ENCODE peak calls at places on chromosomes 7 and 10, in four cellular contexts. K is brain microvascular endothelial cell, Z is fibroblast of the aortic adventitia, U is Peyer's patch. Y is an unnamed sample.

GRCh38 chr10:96840841-96841518 is 8.9 kb downstream of the LCOR start:
- DNase-seq in K (peak), Z (no peak), U (no peak), Y (peak)

GRCh38 chr10:122253605-122254004 is 17.5 kb upstream of the BTBD16 start:
- DNase-seq in K (no peak), Z (no peak), U (no peak), Y (no peak)

GRCh38 chr10:35006836-35007235 is 83.3 kb downstream of the CUL2 start:
- DNase-seq in K (no peak), Z (peak), U (no peak), Y (no peak)

GRCh38 chr7:4873071-4873944 is 10.2 kb downstream of the RADIL start:
- DNase-seq in K (no peak), Z (no peak), U (no peak), Y (peak)

GRCh38 chr10:8520382-8520781 is 465.9 kb downstream of the GATA3 start:
- DNase-seq in K (no peak), Z (no peak), U (no peak), Y (no peak)

GRCh38 chr10:44383749-44384600 is 922 bp downstream of the CXCL12 start:
- DNase-seq in K (peak), Z (peak), U (no peak), Y (peak)

GRCh38 chr7:80027616-80028173 is 106.9 kb upstream of the GNAI1 start:
- DNase-seq in K (no peak), Z (no peak), U (no peak), Y (no peak)

GRCh38 chr10:30059209-30060107 is at the start of gene JCAD:
- DNase-seq in K (no peak), Z (no peak), U (peak), Y (no peak)

GRCh38 chr7:114048386-114049235 is 129.8 kb upstream of the PPP1R3A start:
- DNase-seq in K (peak), Z (peak), U (no peak), Y (no peak)

GRCh38 chr10:94149702-94150101 is 156.0 kb downstream of the PLCE1 start:
- DNase-seq in K (no peak), Z (no peak), U (no peak), Y (no peak)

GRCh38 chr10:3783721-3784432 is 1.1 kb downstream of the KLF6 start:
- DNase-seq in K (peak), Z (peak), U (no peak), Y (no peak)

GRCh38 chr10:84179059-84179710 is 5.6 kb downstream of the GPR15LG start:
- DNase-seq in K (no peak), Z (peak), U (peak), Y (peak)

GRCh38 chr10:96863922-96864543 is 31.9 kb downstream of the LCOR start:
- DNase-seq in K (no peak), Z (peak), U (no peak), Y (no peak)

GRCh38 chr10:86047588-86047987 is 319.0 kb downstream of the GRID1 start:
- DNase-seq in K (no peak), Z (no peak), U (no peak), Y (no peak)

GRCh38 chr10:17816208-17816607 is 7.1 kb downstream of the MRC1 start:
- DNase-seq in K (no peak), Z (no peak), U (no peak), Y (no peak)

GRCh38 chr7:85004402-85004801 is 182.5 kb downstream of the SEMA3D start:
- DNase-seq in K (peak), Z (no peak), U (no peak), Y (no peak)

GRCh38 chr7:89914673-89915072 is 239.6 kb upstream of the STEAP1 start:
- DNase-seq in K (no peak), Z (no peak), U (no peak), Y (no peak)

GRCh38 chr10:60990663-60991062 is 46.7 kb upstream of the RHOBTB1 start:
- DNase-seq in K (peak), Z (no peak), U (no peak), Y (no peak)

GRCh38 chr10:21527634-21528451 is 2.4 kb upstream of the SKIDA1 start:
- DNase-seq in K (no peak), Z (peak), U (no peak), Y (no peak)

GRCh38 chr7:5495581-5496375 is 72.1 kb upstream of the TNRC18 start:
- DNase-seq in K (no peak), Z (no peak), U (no peak), Y (no peak)

GRCh38 chr10:1037098-1037497 is 11.4 kb upstream of the IDI2 start:
- DNase-seq in K (no peak), Z (no peak), U (no peak), Y (no peak)

GRCh38 chr10:107436568-107436967 is 272.1 kb upstream of the SORCS1 start:
- DNase-seq in K (no peak), Z (no peak), U (no peak), Y (no peak)

GRCh38 chr7:50603288-50603687 is 38.1 kb upstream of the DDC start:
- DNase-seq in K (peak), Z (no peak), U (no peak), Y (no peak)

GRCh38 chr10:71920540-71921318 is 43.5 kb upstream of the CHST3 start:
- DNase-seq in K (peak), Z (peak), U (no peak), Y (no peak)

GRCh38 chr10:132306951-132307751 is 599 bp downstream of the STK32C start:
- DNase-seq in K (no peak), Z (no peak), U (peak), Y (peak)

GRCh38 chr10:30151581-30152389 is 92.4 kb upstream of the JCAD start:
- DNase-seq in K (peak), Z (peak), U (no peak), Y (no peak)

GRCh38 chr7:25947669-25948516 is 204.1 kb upstream of the NFE2L3 start:
- DNase-seq in K (no peak), Z (no peak), U (no peak), Y (no peak)

GRCh38 chr7:69403169-69403568 is 195.1 kb upstream of the AUTS2 start:
- DNase-seq in K (no peak), Z (no peak), U (no peak), Y (no peak)
- TF ChIP-seq CTCF in K (no peak), Z (no peak), U (no peak), Y (no peak)

DNA sequence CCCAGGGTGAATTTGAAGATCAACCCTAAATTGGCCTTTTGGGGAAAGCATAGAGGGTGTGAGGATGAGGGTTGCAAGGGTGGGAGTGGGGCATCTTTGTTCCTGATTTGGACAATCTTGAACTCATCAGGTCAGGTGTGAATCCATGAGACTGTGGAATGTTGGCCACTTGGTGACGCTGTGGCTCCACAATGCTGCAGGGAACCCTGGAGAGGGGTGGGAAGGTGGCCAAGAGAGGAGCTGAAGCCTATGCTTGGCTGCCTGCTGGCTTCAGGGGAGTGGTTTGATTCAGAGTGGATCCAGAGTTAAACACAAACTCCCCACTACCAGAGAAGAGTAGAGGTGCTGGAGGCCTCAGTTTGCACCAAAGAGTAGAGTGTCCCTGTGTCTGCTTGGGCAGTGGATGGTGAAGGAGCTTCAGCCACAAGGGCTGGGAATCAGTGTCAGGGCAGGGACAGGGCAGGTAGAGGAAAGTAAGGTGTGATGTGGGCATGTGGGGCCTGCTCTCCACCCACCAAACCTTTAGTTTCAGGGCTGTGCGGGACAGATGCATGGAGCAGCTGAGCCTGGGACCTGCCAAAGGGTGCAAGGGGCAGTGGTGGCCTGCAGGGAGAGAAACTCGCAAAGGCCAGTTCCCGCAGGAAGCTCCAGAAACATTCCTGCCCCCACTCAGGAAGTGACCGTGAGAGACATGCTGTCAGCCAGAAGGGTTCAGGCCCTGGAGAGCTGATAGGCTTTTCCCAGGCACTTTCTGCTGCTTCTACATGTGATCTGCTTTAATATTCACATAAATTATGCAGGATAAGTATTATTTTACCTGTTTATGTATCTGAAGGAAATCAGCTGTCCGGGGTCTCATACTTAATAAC is 81.0 kb upstream of the PRSS58 start:
- DNase-seq in K (peak), Z (peak), U (no peak), Y (no peak)
- TF ChIP-seq CTCF in K (peak), Z (peak), U (no peak), Y (no peak)

GRCh38 chr7:77415822-77416620 is at the start of gene GSAP:
- DNase-seq in K (no peak), Z (no peak), U (peak), Y (peak)
- TF ChIP-seq CTCF in K (no peak), Z (no peak), U (no peak), Y (peak)

DNA sequence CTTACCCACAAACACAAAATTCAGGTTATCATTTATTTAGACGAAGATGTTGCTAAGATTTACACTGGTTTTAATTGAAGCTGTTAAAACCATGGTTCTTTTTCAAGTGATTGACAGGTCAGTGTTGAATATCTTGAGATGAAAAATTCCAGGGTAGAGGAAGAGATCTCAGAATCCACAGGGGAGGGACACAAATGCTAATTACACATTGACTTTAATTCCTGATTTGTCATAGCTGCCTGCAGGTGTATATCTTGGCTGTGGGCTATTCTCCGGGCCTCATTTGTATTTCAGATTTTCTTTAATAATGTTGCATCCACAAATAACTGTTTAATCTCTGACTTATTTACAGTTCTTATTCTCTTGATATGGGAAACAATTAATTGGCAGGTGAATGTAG is 188.6 kb downstream of the SND1 start:
- DNase-seq in K (no peak), Z (no peak), U (no peak), Y (no peak)
- TF ChIP-seq CTCF in K (no peak), Z (no peak), U (no peak), Y (no peak)

GRCh38 chr7:95688931-95689453 is 83.4 kb upstream of the DYNC1I1 start:
- DNase-seq in K (peak), Z (no peak), U (no peak), Y (no peak)

GRCh38 chr7:95684505-95684904 is 87.8 kb upstream of the DYNC1I1 start:
- DNase-seq in K (no peak), Z (no peak), U (no peak), Y (no peak)

GRCh38 chr7:95686109-95686508 is 86.2 kb upstream of the DYNC1I1 start:
- DNase-seq in K (peak), Z (peak), U (peak), Y (no peak)

GRCh38 chr7:95690367-95690947 is 81.9 kb upstream of the DYNC1I1 start:
- DNase-seq in K (peak), Z (peak), U (no peak), Y (no peak)

DNA sequence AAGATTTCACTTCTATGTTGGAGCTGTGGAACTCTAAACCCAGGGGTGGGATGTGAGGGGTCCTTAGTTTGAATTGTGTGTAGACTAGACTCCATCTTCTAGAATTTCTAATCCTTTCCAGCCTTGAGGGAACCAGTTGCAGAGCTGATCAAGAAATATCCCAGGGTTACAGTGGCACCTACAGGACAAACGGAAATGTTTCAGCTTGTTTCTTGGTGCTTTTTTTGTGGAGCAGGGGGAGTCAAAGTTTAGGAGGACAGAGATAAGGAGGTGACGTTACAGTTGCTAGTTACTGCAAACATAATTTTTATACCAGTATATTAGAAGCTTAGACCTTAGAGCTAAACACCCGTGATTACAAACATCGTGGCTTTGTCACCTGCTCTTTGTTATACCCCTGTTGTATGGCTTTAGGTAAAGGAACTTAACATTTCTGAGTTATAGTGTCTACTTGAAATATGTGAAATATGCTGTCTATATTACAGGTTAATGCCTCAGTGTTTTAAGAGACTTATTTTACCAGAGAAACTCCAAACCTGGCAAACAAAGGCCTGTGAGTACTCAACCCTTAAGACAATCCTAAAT is 84.5 kb upstream of the DYNC1I1 start:
- DNase-seq in K (peak), Z (peak), U (no peak), Y (no peak)
- TF ChIP-seq CTCF in K (peak), Z (peak), U (peak), Y (peak)

GRCh38 chr7:14457567-14458453 is 444.7 kb downstream of the DGKB start:
- DNase-seq in K (peak), Z (peak), U (peak), Y (no peak)
- TF ChIP-seq CTCF in K (peak), Z (peak), U (peak), Y (peak)

GRCh38 chr7:128891110-128891941 is 19.2 kb downstream of the KCP start:
- DNase-seq in K (no peak), Z (no peak), U (no peak), Y (peak)
- TF ChIP-seq CTCF in K (no peak), Z (no peak), U (no peak), Y (no peak)

GRCh38 chr7:99628471-99629465 is 12.0 kb downstream of the ZSCAN25 start:
- DNase-seq in K (no peak), Z (no peak), U (no peak), Y (no peak)

GRCh38 chr7:99629643-99630042 is 12.9 kb downstream of the ZSCAN25 start:
- DNase-seq in K (no peak), Z (no peak), U (no peak), Y (no peak)

GRCh38 chr7:99626661-99627060 is 9.9 kb downstream of the ZSCAN25 start:
- DNase-seq in K (no peak), Z (no peak), U (no peak), Y (no peak)

GRCh38 chr7:99627513-99627912 is 10.8 kb downstream of the ZSCAN25 start:
- DNase-seq in K (no peak), Z (no peak), U (no peak), Y (no peak)

DNA sequence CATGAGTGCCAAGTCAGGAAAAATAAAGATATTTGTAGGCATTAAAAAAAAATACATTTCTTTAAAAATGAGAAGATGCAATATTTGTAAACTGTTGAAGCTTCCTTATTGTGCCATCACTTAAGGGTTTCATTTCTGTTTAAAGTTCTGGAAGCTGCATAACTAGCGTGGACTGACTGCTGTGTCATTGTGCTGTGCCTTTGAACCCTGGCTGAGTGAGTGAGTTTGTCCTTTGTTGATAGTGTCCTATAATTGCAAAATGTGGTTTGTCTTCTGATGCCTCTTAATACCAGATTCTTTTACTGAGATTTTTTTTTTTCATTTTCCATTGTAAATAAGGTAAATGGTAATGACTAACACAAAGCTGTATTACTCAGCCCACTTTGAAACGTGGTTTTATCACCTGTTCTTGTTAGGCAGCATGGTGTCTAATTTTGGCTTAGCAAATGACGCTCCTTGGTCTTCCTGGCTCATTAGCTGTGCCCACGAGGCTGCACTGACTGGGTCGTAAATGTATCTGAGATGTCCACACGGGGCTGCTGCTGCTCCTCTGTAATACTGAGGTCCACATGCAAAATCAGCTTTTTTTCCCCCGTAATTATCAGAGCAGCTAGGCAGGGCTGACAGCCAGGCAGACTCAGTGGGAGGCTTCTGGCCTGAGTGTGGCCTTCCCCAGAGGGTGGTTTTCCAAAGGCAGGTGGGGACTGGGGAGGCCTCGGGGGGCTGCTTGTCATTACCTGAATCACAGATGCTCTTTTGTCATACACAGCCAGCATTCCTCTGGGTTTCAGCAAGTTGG is 14.8 kb downstream of the ZSCAN25 start:
- DNase-seq in K (peak), Z (peak), U (no peak), Y (no peak)
- TF ChIP-seq CTCF in K (peak), Z (peak), U (no peak), Y (peak)

GRCh38 chr10:48507933-48508830 is 96.7 kb downstream of the ARHGAP22 start:
- DNase-seq in K (no peak), Z (peak), U (no peak), Y (no peak)

GRCh38 chr10:48505394-48506112 is 99.3 kb downstream of the ARHGAP22 start:
- DNase-seq in K (no peak), Z (no peak), U (no peak), Y (no peak)

GRCh38 chr10:48504141-48504885 is 100.6 kb downstream of the ARHGAP22 start:
- DNase-seq in K (no peak), Z (no peak), U (no peak), Y (no peak)

GRCh38 chr10:48507494-48507893 is 97.4 kb downstream of the ARHGAP22 start:
- DNase-seq in K (no peak), Z (no peak), U (no peak), Y (no peak)

DNA sequence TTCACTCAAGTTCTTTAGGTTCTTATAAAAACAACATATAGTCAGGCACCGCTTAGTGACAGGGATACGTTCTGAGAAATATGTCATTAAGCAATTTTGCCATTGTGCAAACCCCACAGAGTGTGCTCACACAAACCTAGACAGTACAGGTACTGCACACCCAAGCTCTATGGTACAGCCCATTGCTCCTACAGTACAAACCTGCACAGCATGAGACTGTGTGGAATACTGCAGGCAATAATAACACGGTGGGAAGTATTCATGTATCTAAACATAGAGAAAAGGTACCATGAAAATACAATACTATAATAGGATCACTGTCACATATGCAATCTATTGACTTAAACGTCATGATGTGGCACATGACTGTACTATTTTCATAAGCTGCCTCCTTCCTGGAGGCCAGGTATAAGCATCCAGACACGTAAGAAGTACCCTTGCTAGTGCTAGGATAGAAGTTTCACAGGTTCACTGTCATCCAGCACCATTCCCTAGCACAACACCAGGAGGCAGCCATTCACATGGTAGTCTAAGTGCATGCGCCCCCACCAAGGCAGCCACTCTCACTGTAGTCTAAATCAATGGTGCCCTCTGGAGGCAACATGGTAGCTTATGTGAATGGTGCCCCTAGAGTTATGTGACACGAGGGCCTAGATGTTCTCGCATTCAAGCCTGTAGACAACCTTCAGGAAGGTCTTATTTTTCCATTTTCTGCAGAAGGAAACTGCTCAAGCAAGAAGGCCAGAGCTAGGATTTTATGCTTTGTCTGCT is 98.5 kb downstream of the ARHGAP22 start:
- DNase-seq in K (peak), Z (peak), U (no peak), Y (no peak)
- TF ChIP-seq CTCF in K (peak), Z (peak), U (no peak), Y (peak)

Y was measured in RWPE2.